ENCODE peak calls at places on chromosomes 1 and 21, in ten cellular contexts. One of them, this sample, is unnamed.

GRCh38 chr1:214277704-214278635 is 3.0 kb upstream of the SMYD2 start:
- DNase-seq in SHP77 treated with DMSO at 0.1 percent for 48 hours: no peak
- DNase-seq in kidney epithelial cell: no peak
- DNase-seq in H9: no peak
- DNase-seq in neural crest cell: no peak
- DNase-seq in IMR-90: peak; percentile 34
- DNase-seq in cardiac muscle cell: peak; percentile 77
- DNase-seq in EH: peak; percentile 80
- DNase-seq in amygdala: no peak
- DNase-seq in H7: no peak
- DNase-seq in this sample: no peak

GRCh38 chr1:209384710-209385550 is 198.6 kb upstream of the CAMK1G start:
- DNase-seq in H7: no peak
- DNase-seq in H9: no peak
- DNase-seq in SHP77 treated with DMSO at 0.1 percent for 48 hours: no peak
- DNase-seq in cardiac muscle cell: no peak
- DNase-seq in EH: no peak
- DNase-seq in amygdala: no peak
- DNase-seq in kidney epithelial cell: no peak
- DNase-seq in IMR-90: no peak
- DNase-seq in neural crest cell: no peak
- DNase-seq in this sample: no peak

GRCh38 chr1:66217021-66217420 is 316.9 kb upstream of the SGIP1 start:
- DNase-seq in H7: no peak
- DNase-seq in SHP77 treated with DMSO at 0.1 percent for 48 hours: no peak
- DNase-seq in neural crest cell: no peak
- DNase-seq in IMR-90: peak; percentile 79
- DNase-seq in amygdala: no peak
- DNase-seq in cardiac muscle cell: no peak
- DNase-seq in H9: no peak
- DNase-seq in EH: peak; percentile 81
- DNase-seq in kidney epithelial cell: peak; percentile 37
- DNase-seq in this sample: no peak

GRCh38 chr1:177209357-177209756 is 38.6 kb downstream of the BRINP2 start:
- DNase-seq in amygdala: peak; percentile 44
- DNase-seq in neural crest cell: no peak
- DNase-seq in EH: peak; percentile 100
- DNase-seq in SHP77 treated with DMSO at 0.1 percent for 48 hours: peak; percentile 94
- DNase-seq in IMR-90: peak; percentile 100
- DNase-seq in H9: no peak
- DNase-seq in H7: no peak
- DNase-seq in kidney epithelial cell: peak; percentile 99
- DNase-seq in cardiac muscle cell: peak; percentile 91
- DNase-seq in this sample: peak; percentile 91

GRCh38 chr21:44742418-44743153 is 31.2 kb upstream of the TSPEAR start:
- DNase-seq in cardiac muscle cell: no peak
- DNase-seq in amygdala: no peak
- DNase-seq in neural crest cell: no peak
- DNase-seq in IMR-90: peak; percentile 4
- DNase-seq in EH: peak; percentile 14
- DNase-seq in SHP77 treated with DMSO at 0.1 percent for 48 hours: peak; percentile 51
- DNase-seq in H7: no peak
- DNase-seq in kidney epithelial cell: no peak
- DNase-seq in H9: no peak
- DNase-seq in this sample: no peak

GRCh38 chr1:157197906-157198435 is 59.8 kb upstream of the ETV3 start:
- DNase-seq in EH: no peak
- DNase-seq in H7: no peak
- DNase-seq in amygdala: no peak
- DNase-seq in H9: no peak
- DNase-seq in SHP77 treated with DMSO at 0.1 percent for 48 hours: no peak
- DNase-seq in IMR-90: no peak
- DNase-seq in neural crest cell: no peak
- DNase-seq in cardiac muscle cell: no peak
- DNase-seq in kidney epithelial cell: no peak
- DNase-seq in this sample: no peak

GRCh38 chr1:24384251-24385090 is 29.1 kb downstream of the STPG1 start:
- DNase-seq in cardiac muscle cell: peak; percentile 75
- DNase-seq in IMR-90: peak; percentile 86
- DNase-seq in kidney epithelial cell: no peak
- DNase-seq in amygdala: no peak
- DNase-seq in SHP77 treated with DMSO at 0.1 percent for 48 hours: no peak
- DNase-seq in EH: peak; percentile 63
- DNase-seq in H7: no peak
- DNase-seq in H9: no peak
- DNase-seq in neural crest cell: no peak
- DNase-seq in this sample: no peak

GRCh38 chr1:147741075-147741474 is 19.3 kb downstream of the GJA5 start:
- DNase-seq in H7: no peak
- DNase-seq in kidney epithelial cell: no peak
- DNase-seq in cardiac muscle cell: no peak
- DNase-seq in SHP77 treated with DMSO at 0.1 percent for 48 hours: no peak
- DNase-seq in H9: no peak
- DNase-seq in neural crest cell: no peak
- DNase-seq in amygdala: no peak
- DNase-seq in IMR-90: no peak
- DNase-seq in EH: no peak
- DNase-seq in this sample: no peak

GRCh38 chr1:25731626-25732370 is 68.2 kb upstream of the SELENON start:
- DNase-seq in neural crest cell: no peak
- DNase-seq in cardiac muscle cell: no peak
- DNase-seq in H9: no peak
- DNase-seq in amygdala: no peak
- DNase-seq in H7: peak; percentile 10
- DNase-seq in IMR-90: no peak
- DNase-seq in kidney epithelial cell: no peak
- DNase-seq in SHP77 treated with DMSO at 0.1 percent for 48 hours: peak; percentile 84
- DNase-seq in EH: no peak
- DNase-seq in this sample: no peak

GRCh38 chr1:170063109-170063826 is 11.2 kb downstream of the KIFAP3 start:
- DNase-seq in amygdala: no peak
- DNase-seq in IMR-90: peak; percentile 26
- DNase-seq in H7: no peak
- DNase-seq in SHP77 treated with DMSO at 0.1 percent for 48 hours: no peak
- DNase-seq in H9: no peak
- DNase-seq in EH: no peak
- DNase-seq in cardiac muscle cell: no peak
- DNase-seq in neural crest cell: no peak
- DNase-seq in kidney epithelial cell: no peak
- DNase-seq in this sample: peak; percentile 38

GRCh38 chr1:20291621-20292020 is 946 bp downstream of the VWA5B1 start:
- DNase-seq in SHP77 treated with DMSO at 0.1 percent for 48 hours: no peak
- DNase-seq in kidney epithelial cell: no peak
- DNase-seq in neural crest cell: no peak
- DNase-seq in amygdala: no peak
- DNase-seq in EH: no peak
- DNase-seq in H7: peak; percentile 71
- DNase-seq in cardiac muscle cell: peak; percentile 17
- DNase-seq in IMR-90: no peak
- DNase-seq in H9: peak; percentile 55
- DNase-seq in this sample: no peak

GRCh38 chr1:51649593-51650091 is 32.8 kb downstream of the OSBPL9 start:
- DNase-seq in neural crest cell: no peak
- DNase-seq in kidney epithelial cell: no peak
- DNase-seq in EH: no peak
- DNase-seq in amygdala: no peak
- DNase-seq in cardiac muscle cell: no peak
- DNase-seq in IMR-90: no peak
- DNase-seq in SHP77 treated with DMSO at 0.1 percent for 48 hours: no peak
- DNase-seq in H9: no peak
- DNase-seq in H7: no peak
- DNase-seq in this sample: no peak

GRCh38 chr1:175072131-175072941 is 4.7 kb downstream of the TNN start:
- DNase-seq in kidney epithelial cell: peak; percentile 39
- DNase-seq in IMR-90: peak; percentile 74
- DNase-seq in amygdala: peak; percentile 48
- DNase-seq in SHP77 treated with DMSO at 0.1 percent for 48 hours: no peak
- DNase-seq in H9: peak; percentile 44
- DNase-seq in neural crest cell: no peak
- DNase-seq in EH: peak; percentile 82
- DNase-seq in H7: no peak
- DNase-seq in cardiac muscle cell: peak; percentile 9
- DNase-seq in this sample: no peak

GRCh38 chr21:35563885-35564451 is 496.4 kb downstream of the SETD4 start:
- DNase-seq in IMR-90: peak; percentile 91
- DNase-seq in SHP77 treated with DMSO at 0.1 percent for 48 hours: peak; percentile 53
- DNase-seq in amygdala: no peak
- DNase-seq in H7: no peak
- DNase-seq in EH: peak; percentile 100
- DNase-seq in kidney epithelial cell: no peak
- DNase-seq in cardiac muscle cell: no peak
- DNase-seq in neural crest cell: no peak
- DNase-seq in H9: no peak
- DNase-seq in this sample: no peak

GRCh38 chr1:234643111-234643849 is 33.3 kb upstream of the IRF2BP2 start:
- DNase-seq in SHP77 treated with DMSO at 0.1 percent for 48 hours: no peak
- DNase-seq in cardiac muscle cell: no peak
- DNase-seq in EH: no peak
- DNase-seq in amygdala: no peak
- DNase-seq in kidney epithelial cell: no peak
- DNase-seq in H9: no peak
- DNase-seq in IMR-90: no peak
- DNase-seq in neural crest cell: no peak
- DNase-seq in H7: no peak
- DNase-seq in this sample: no peak

GRCh38 chr1:53582211-53583020 is 123.2 kb downstream of the DMRTB1 start:
- DNase-seq in H9: no peak
- DNase-seq in cardiac muscle cell: no peak
- DNase-seq in neural crest cell: no peak
- DNase-seq in IMR-90: no peak
- DNase-seq in amygdala: no peak
- DNase-seq in EH: no peak
- DNase-seq in kidney epithelial cell: no peak
- DNase-seq in H7: no peak
- DNase-seq in SHP77 treated with DMSO at 0.1 percent for 48 hours: no peak
- DNase-seq in this sample: no peak

GRCh38 chr1:22702671-22703070 is 8.0 kb upstream of the EPHB2 start:
- DNase-seq in EH: no peak
- DNase-seq in neural crest cell: no peak
- DNase-seq in IMR-90: peak; percentile 13
- DNase-seq in H9: no peak
- DNase-seq in kidney epithelial cell: no peak
- DNase-seq in amygdala: no peak
- DNase-seq in cardiac muscle cell: no peak
- DNase-seq in H7: no peak
- DNase-seq in SHP77 treated with DMSO at 0.1 percent for 48 hours: no peak
- DNase-seq in this sample: no peak

GRCh38 chr1:2314297-2314802 is 77.0 kb downstream of the MORN1 start:
- DNase-seq in cardiac muscle cell: peak; percentile 92
- DNase-seq in EH: peak; percentile 74
- DNase-seq in SHP77 treated with DMSO at 0.1 percent for 48 hours: no peak
- DNase-seq in H7: peak; percentile 98
- DNase-seq in H9: peak; percentile 80
- DNase-seq in amygdala: no peak
- DNase-seq in IMR-90: peak; percentile 36
- DNase-seq in kidney epithelial cell: no peak
- DNase-seq in neural crest cell: peak; percentile 69
- DNase-seq in this sample: peak; percentile 15

This sample was measured in keratinocyte.